ENCODE peak calls at places on chromosomes 3 and 15, in six cellular contexts. T, A, W, P, O and M are unnamed samples.

GRCh38 chr15:100831466-100831865 is 48.2 kb upstream of the ALDH1A3 start:
- DNase-seq in A (no peak), W (no peak), P (no peak), T (no peak), O (no peak), M (no peak)

GRCh38 chr3:18744472-18744871 is 319.3 kb upstream of the SATB1 start:
- DNase-seq in O (no peak), P (no peak), A (no peak), T (no peak), W (no peak), M (no peak)

GRCh38 chr15:62887113-62887570 is 155.4 kb upstream of the TPM1 start:
- DNase-seq in P (no peak), W (no peak), O (no peak), A (peak; percentile 49), T (no peak), M (no peak)

GRCh38 chr3:73399106-73399505 is 225.6 kb downstream of the PDZRN3 start:
- DNase-seq in P (no peak), A (peak; percentile 60), W (peak; percentile 33), T (no peak), O (no peak), M (no peak)

GRCh38 chr3:188037116-188037718 is 116.7 kb upstream of the LPP start:
- DNase-seq in T (no peak), O (no peak), W (no peak), A (peak; percentile 45), P (no peak), M (no peak)

GRCh38 chr3:177681852-177682251 is 484.6 kb upstream of the TBL1XR1 start:
- DNase-seq in O (no peak), A (no peak), T (no peak), P (no peak), W (no peak), M (no peak)

GRCh38 chr3:176193032-176193698 is 1004.1 kb downstream of the TBL1XR1 start:
- DNase-seq in W (no peak), A (no peak), T (no peak), P (no peak), O (no peak), M (no peak)

GRCh38 chr3:58189691-58190090 is 21.1 kb downstream of the DNASE1L3 start:
- DNase-seq in W (no peak), O (no peak), A (no peak), T (no peak), P (no peak), M (no peak)

GRCh38 chr15:76337047-76337738 is 620 bp downstream of the ISL2 start:
- DNase-seq in T (peak; percentile 58), O (peak; percentile 41), W (peak; percentile 84), P (no peak), A (peak; percentile 55), M (peak; percentile 32)

GRCh38 chr15:62624541-62625399 is 417.8 kb upstream of the TPM1 start:
- DNase-seq in P (no peak), W (peak; percentile 3), O (no peak), T (no peak), A (peak; percentile 74), M (no peak)

GRCh38 chr3:94026623-94027022 is 1.8 kb downstream of the STX19 start:
- DNase-seq in A (no peak), P (no peak), O (no peak), T (no peak), W (no peak), M (no peak)

GRCh38 chr3:40299721-40300335 is 9.7 kb upstream of the EIF1B start:
- DNase-seq in A (peak; percentile 83), W (peak; percentile 90), P (no peak), T (no peak), O (peak; percentile 32), M (peak; percentile 13)

GRCh38 chr3:141680620-141681389 is 57.3 kb upstream of the RNF7 start:
- DNase-seq in P (no peak), T (peak; percentile 46), O (peak; percentile 30), A (peak; percentile 68), W (peak; percentile 54), M (no peak)

GRCh38 chr15:35112346-35112745 is 27.3 kb upstream of the NANOGP8 start:
- DNase-seq in W (no peak), A (no peak), O (no peak), T (no peak), P (no peak), M (no peak)

GRCh38 chr3:186938716-186939115 is 8.4 kb downstream of the ST6GAL1 start:
- DNase-seq in T (no peak), W (no peak), A (peak; percentile 75), O (peak; percentile 71), P (no peak), M (peak; percentile 95)

GRCh38 chr15:65375871-65376552 is 1.8 kb downstream of the IGDCC3 start:
- DNase-seq in W (no peak), P (no peak), A (no peak), T (no peak), O (no peak), M (no peak)

GRCh38 chr15:95887666-95888480 is 442.6 kb upstream of the NR2F2 start:
- DNase-seq in A (peak; percentile 20), T (no peak), W (no peak), P (no peak), O (no peak), M (no peak)

GRCh38 chr3:69288161-69288895 is 97.6 kb downstream of the FRMD4B start:
- DNase-seq in A (no peak), P (no peak), W (no peak), T (no peak), O (no peak), M (no peak)

GRCh38 chr15:101684384-101684783 is 32.2 kb upstream of the TM2D3 start:
- DNase-seq in T (peak; percentile 5), O (no peak), P (no peak), A (peak; percentile 82), W (no peak), M (peak; percentile 8)

GRCh38 chr3:123194552-123194951 is 7.2 kb upstream of the SEC22A start:
- DNase-seq in P (no peak), T (no peak), W (no peak), O (peak; percentile 46), A (peak; percentile 19), M (peak; percentile 7)

GRCh38 chr3:33115024-33115768 is 1.4 kb downstream of the CRTAP start:
- DNase-seq in O (peak; percentile 61), A (peak; percentile 84), P (no peak), T (peak; percentile 54), W (peak; percentile 90), M (peak; percentile 76)

GRCh38 chr3:118943597-118943996 is 91.0 kb downstream of the IGSF11 start:
- DNase-seq in P (no peak), O (peak; percentile 29), A (no peak), W (no peak), T (no peak), M (no peak)

GRCh38 chr3:30553641-30554316 is 52.6 kb upstream of the TGFBR2 start:
- DNase-seq in W (no peak), T (no peak), A (peak; percentile 57), P (no peak), O (no peak), M (no peak)

GRCh38 chr3:67044295-67044694 is 46.2 kb downstream of the KBTBD8 start:
- DNase-seq in T (no peak), O (no peak), W (no peak), P (no peak), A (peak; percentile 8), M (no peak)

GRCh38 chr15:28019594-28020320 is 79.4 kb downstream of the OCA2 start:
- DNase-seq in O (peak; percentile 33), W (no peak), P (no peak), T (no peak), A (no peak), M (no peak)

GRCh38 chr3:138442433-138442832 is 8.0 kb downstream of the ESYT3 start:
- DNase-seq in T (peak; percentile 80), P (no peak), W (peak; percentile 16), O (peak; percentile 82), A (peak; percentile 60), M (peak; percentile 39)

GRCh38 chr3:14598143-14598569 is 53.4 kb upstream of the CCDC174 start:
- DNase-seq in W (peak; percentile 58), P (peak; percentile 35), O (peak; percentile 64), A (peak; percentile 39), T (peak; percentile 65), M (peak; percentile 36)

GRCh38 chr3:5517921-5518320 is 330.4 kb downstream of the EDEM1 start:
- DNase-seq in A (no peak), O (no peak), W (no peak), P (no peak), T (no peak), M (no peak)

GRCh38 chr3:197889204-197889930 is 60.6 kb upstream of the RPL35A start:
- DNase-seq in P (no peak), A (no peak), W (no peak), T (no peak), O (no peak), M (no peak)
- TF ChIP-seq POLR2A in P (no peak), A (no peak), W (no peak), T (no peak), O (no peak), M (no peak)

DNA sequence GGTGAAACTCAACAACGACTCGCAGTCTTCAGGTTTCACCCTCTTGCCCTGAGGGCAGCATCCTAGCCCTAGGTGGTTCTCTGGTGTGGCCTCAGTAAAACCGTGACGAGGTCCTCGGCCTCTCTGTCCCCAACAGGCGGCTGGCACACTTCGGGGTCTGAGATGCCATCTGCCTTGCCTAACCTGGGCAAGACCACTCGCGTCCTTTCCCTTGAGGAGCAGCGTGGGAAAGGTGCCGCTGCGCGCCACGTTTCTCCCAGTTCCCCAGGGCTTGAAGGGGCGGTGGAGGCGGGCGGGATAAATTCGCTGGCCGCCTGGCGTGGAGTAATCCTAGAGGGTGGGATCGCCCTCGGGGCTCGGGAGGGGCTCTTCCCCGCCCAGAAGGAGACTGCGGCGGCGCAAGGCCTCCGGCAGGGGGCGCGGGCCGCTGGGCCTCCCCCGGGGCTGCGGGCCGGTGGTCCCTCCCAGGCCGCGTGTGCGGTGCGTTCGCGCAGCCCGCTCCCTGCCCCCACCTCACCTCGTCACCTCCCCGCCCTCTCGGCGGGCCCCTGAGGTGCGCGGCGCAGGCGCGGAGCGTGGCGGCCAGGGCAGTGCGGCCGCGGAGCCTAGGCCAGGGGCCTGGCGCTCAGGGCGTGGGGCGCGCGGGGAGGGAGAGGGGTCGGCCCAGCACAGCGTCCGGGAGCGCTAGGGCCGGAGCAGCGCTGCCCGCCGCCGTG is at the start of gene ZNF639:
- DNase-seq in W (peak; percentile 91), A (peak; percentile 82), O (peak; percentile 97), P (peak; percentile 88), T (peak; percentile 90), M (peak; percentile 93)
- TF ChIP-seq POLR2A in W (peak; percentile 88), A (peak; percentile 77), O (peak; percentile 37), P (peak; percentile 35), T (peak; percentile 77), M (peak; percentile 63)

GRCh38 chr3:125058959-125059358 is 3.2 kb upstream of the HEG1 start:
- DNase-seq in W (no peak), P (no peak), T (no peak), O (no peak), A (no peak), M (no peak)

GRCh38 chr3:125061170-125061569 is 5.4 kb upstream of the HEG1 start:
- DNase-seq in A (peak; percentile 84), T (no peak), P (no peak), O (no peak), W (no peak), M (no peak)

GRCh38 chr3:125059488-125060245 is 3.9 kb upstream of the HEG1 start:
- DNase-seq in O (no peak), T (peak; percentile 57), A (peak; percentile 37), W (no peak), P (no peak), M (no peak)

GRCh38 chr3:125061646-125062045 is 5.8 kb upstream of the HEG1 start:
- DNase-seq in T (no peak), P (no peak), O (no peak), A (no peak), W (no peak), M (no peak)

GRCh38 chr3:125062904-125063618 is 7.3 kb upstream of the HEG1 start:
- DNase-seq in A (peak; percentile 97), P (no peak), O (no peak), T (peak; percentile 88), W (no peak), M (no peak)
- TF ChIP-seq POLR2A in A (no peak), P (no peak), O (no peak), T (no peak), W (no peak), M (no peak)

GRCh38 chr15:40340038-40340739 is 550 bp downstream of the CCDC9B start:
- DNase-seq in W (no peak), T (no peak), P (no peak), O (no peak), A (peak; percentile 73), M (no peak)
- TF ChIP-seq POLR2A in W (no peak), T (no peak), P (no peak), O (no peak), A (no peak), M (no peak)